ENCODE peak calls at places on chromosomes 11 and 22, in six cellular contexts. N is type B pancreatic cell; C is AG09319; X is choroid plexus epithelial cell; M is CD8-positive, alpha-beta T cell; S is cardiac fibroblast. A is an unnamed sample.
A peak's percentile ranks its signal among the peaks of the same experiment; 100 is the strongest.

GRCh38 chr22:23225724-23226496 is 45.6 kb downstream of the BCR start:
- DNase-seq in N (no peak), X (peak; percentile 51), S (peak; percentile 81), M (peak; percentile 46), C (no peak), A (peak; percentile 82)

GRCh38 chr11:95289378-95289777 is 58.4 kb upstream of the SESN3 start:
- DNase-seq in S (no peak), X (no peak), C (no peak), N (no peak), M (no peak), A (peak; percentile 68)

GRCh38 chr11:118883368-118884071 is at the start of gene CXCR5:
- DNase-seq in N (no peak), X (peak; percentile 46), S (no peak), C (no peak), M (no peak), A (no peak)

GRCh38 chr11:29328961-29329441 is 687.8 kb downstream of the KCNA4 start:
- DNase-seq in N (no peak), M (no peak), C (peak; percentile 44), S (peak; percentile 88), X (peak; percentile 90), A (peak; percentile 77)

GRCh38 chr11:74466916-74467885 is at the start of gene KCNE3:
- DNase-seq in M (no peak), S (peak; percentile 8), X (peak; percentile 78), N (no peak), C (no peak), A (no peak)

GRCh38 chr22:22556995-22557925 is 1.8 kb downstream of the PRAME start:
- DNase-seq in N (no peak), M (no peak), X (no peak), C (no peak), S (no peak), A (no peak)

GRCh38 chr22:21055880-21056319 is 10.2 kb downstream of the LRRC74B start:
- DNase-seq in C (no peak), S (no peak), M (no peak), X (no peak), N (no peak), A (no peak)

GRCh38 chr11:6219359-6219758 is 14.0 kb downstream of the C11orf42 start:
- DNase-seq in M (no peak), X (peak; percentile 88), C (peak; percentile 74), N (no peak), S (peak; percentile 92), A (peak; percentile 89)

GRCh38 chr22:43993072-43993760 is 30.9 kb upstream of the PARVB start:
- DNase-seq in M (peak; percentile 36), X (peak; percentile 78), S (peak; percentile 69), C (peak; percentile 12), N (no peak), A (peak; percentile 54)

GRCh38 chr11:74321487-74322188 is 10.2 kb upstream of the P4HA3 start:
- DNase-seq in X (peak; percentile 74), S (peak; percentile 88), C (no peak), N (no peak), M (no peak), A (peak; percentile 77)

GRCh38 chr11:93532285-93532789 is 10.9 kb downstream of the SMCO4 start:
- DNase-seq in C (no peak), X (peak; percentile 50), N (no peak), M (no peak), S (peak; percentile 46), A (no peak)

GRCh38 chr11:3016861-3017260 is 24.7 kb upstream of the NAP1L4 start:
- DNase-seq in S (no peak), M (no peak), X (no peak), C (no peak), N (no peak), A (no peak)

GRCh38 chr22:39170825-39171622 is 18.5 kb upstream of the CBX7 start:
- DNase-seq in M (peak; percentile 80), X (peak; percentile 77), S (peak; percentile 80), C (no peak), N (peak; percentile 91), A (peak; percentile 77)

GRCh38 chr11:86795962-86796361 is 4.4 kb upstream of the PRSS23 start:
- DNase-seq in M (no peak), X (peak; percentile 37), N (no peak), C (no peak), S (peak; percentile 86), A (no peak)

GRCh38 chr11:945986-946385 is 20.3 kb downstream of the AP2A2 start:
- DNase-seq in C (no peak), S (no peak), M (no peak), X (peak; percentile 59), N (no peak), A (no peak)

GRCh38 chr22:24165673-24166072 is 15.6 kb upstream of the SUSD2 start:
- DNase-seq in X (no peak), S (peak; percentile 39), M (no peak), N (no peak), C (no peak), A (peak; percentile 32)

GRCh38 chr11:63939351-63939920 is 634 bp downstream of the NAA40 start:
- DNase-seq in C (no peak), X (peak; percentile 53), S (peak; percentile 24), M (no peak), N (no peak), A (peak; percentile 37)

GRCh38 chr11:70552167-70552435 is 153.8 kb downstream of the CTTN start:
- DNase-seq in X (no peak), C (no peak), M (no peak), N (no peak), S (no peak), A (no peak)

GRCh38 chr22:37416806-37417205 is 10.5 kb downstream of the ELFN2 start:
- DNase-seq in S (no peak), N (no peak), C (no peak), M (no peak), X (no peak), A (no peak)

GRCh38 chr11:82960000-82960778 is 58.7 kb downstream of the DDIAS start:
- DNase-seq in S (no peak), N (no peak), M (peak; percentile 25), C (no peak), X (no peak), A (no peak)

GRCh38 chr22:17057959-17058814 is 26.6 kb upstream of the IL17RA start:
- DNase-seq in N (no peak), S (peak; percentile 79), C (peak; percentile 59), X (peak; percentile 85), M (peak; percentile 29), A (peak; percentile 71)

GRCh38 chr22:20084547-20085413 is 4.7 kb downstream of the DGCR8 start:
- DNase-seq in N (no peak), S (peak; percentile 5), C (no peak), M (no peak), X (peak; percentile 12), A (no peak)

GRCh38 chr11:47858169-47858543 is 10.0 kb upstream of the NUP160 start:
- DNase-seq in X (no peak), C (peak; percentile 87), N (no peak), S (peak; percentile 64), M (no peak), A (peak; percentile 61)

GRCh38 chr11:118105657-118106305 is 19.0 kb upstream of the SMIM35 start:
- DNase-seq in N (no peak), C (no peak), M (no peak), X (no peak), S (no peak), A (no peak)

GRCh38 chr11:73271936-73272679 is at the start of gene P2RY6:
- DNase-seq in C (no peak), S (peak; percentile 55), N (no peak), X (peak; percentile 37), M (no peak), A (peak; percentile 97)

GRCh38 chr22:17779286-17780115 is 5.2 kb upstream of the BID start:
- DNase-seq in C (no peak), N (no peak), S (no peak), M (no peak), X (no peak), A (no peak)

GRCh38 chr11:46631676-46632075 is 14.3 kb downstream of the ATG13 start:
- DNase-seq in N (no peak), C (no peak), M (no peak), X (no peak), S (no peak), A (no peak)
- TF ChIP-seq CTCF in N (no peak), C (no peak), M (no peak), X (no peak), S (no peak), A (no peak)

GRCh38 chr11:75572744-75573143 is 10.7 kb downstream of the SERPINH1 start:
- DNase-seq in N (no peak), M (no peak), S (no peak), X (no peak), C (no peak), A (no peak)

GRCh38 chr11:75577198-75577597 is 15.1 kb downstream of the SERPINH1 start:
- DNase-seq in S (peak; percentile 48), N (no peak), M (peak; percentile 50), C (no peak), X (peak; percentile 45), A (peak; percentile 68)

GRCh38 chr11:75576445-75577049 is 14.5 kb downstream of the SERPINH1 start:
- DNase-seq in C (no peak), N (no peak), M (no peak), S (peak; percentile 68), X (peak; percentile 78), A (no peak)

GRCh38 chr11:75576017-75576416 is 14.0 kb downstream of the SERPINH1 start:
- DNase-seq in S (no peak), N (no peak), M (no peak), X (no peak), C (no peak), A (no peak)

DNA sequence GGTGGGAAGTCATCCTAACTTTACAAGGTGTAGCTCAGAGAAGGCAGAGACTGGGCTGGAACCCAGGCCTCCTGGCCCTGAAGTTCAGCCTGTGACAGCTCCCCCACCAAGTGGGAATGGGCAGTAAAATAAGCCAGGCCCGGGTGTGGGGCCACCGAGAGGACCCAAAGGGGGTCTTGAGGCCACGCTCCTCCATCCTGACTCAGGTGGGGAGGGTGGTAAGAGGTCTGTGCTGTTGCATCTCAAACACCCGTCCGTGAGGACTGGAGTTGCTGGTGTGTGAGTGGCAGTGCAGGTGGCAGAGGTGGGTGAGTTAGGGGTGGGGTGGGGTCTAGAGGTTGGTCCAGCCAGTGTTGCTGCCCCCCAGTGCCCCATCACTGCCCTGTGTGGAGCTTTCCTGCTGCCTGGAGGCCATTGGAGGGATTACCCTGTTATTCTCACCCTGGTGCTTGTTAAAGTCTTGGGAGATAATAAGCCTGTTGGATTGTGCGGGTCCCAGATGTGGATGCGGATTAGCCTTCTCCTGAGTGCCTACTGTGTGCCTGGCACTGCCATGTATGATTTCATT is 12.7 kb downstream of the SERPINH1 start:
- DNase-seq in C (no peak), M (no peak), S (no peak), X (no peak), N (no peak), A (no peak)
- TF ChIP-seq CTCF in C (peak; percentile 44), M (no peak), S (peak; percentile 47), X (peak; percentile 55), N (peak; percentile 34), A (peak; percentile 24)

DNA sequence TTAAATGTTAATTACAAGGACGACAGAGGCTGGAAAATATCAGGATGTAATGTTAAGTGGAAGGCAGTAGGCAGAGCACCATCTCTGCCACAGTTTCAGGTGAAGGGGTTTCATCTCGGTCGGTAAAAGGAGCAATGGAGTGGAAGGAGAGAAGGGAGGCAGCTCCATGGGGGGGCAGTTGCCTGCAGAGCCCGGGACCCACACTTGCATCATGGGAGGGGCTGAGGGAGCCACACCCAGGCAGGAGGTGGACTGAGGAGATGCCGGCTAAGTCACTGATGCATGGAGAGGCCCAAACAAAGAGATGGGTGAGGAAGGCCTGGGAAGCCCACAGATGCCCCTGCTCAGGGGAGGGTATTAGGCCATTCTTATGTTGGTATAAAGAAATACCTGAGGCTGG is 1470.9 kb downstream of the BRD1 start:
- DNase-seq in N (no peak), S (no peak), C (no peak), M (no peak), X (no peak), A (no peak)
- TF ChIP-seq CTCF in N (no peak), S (no peak), C (no peak), M (no peak), X (no peak), A (no peak)

GRCh38 chr11:107860688-107861087 is 2.1 kb upstream of the SLC35F2 start:
- DNase-seq in C (no peak), N (no peak), S (no peak), M (no peak), X (no peak), A (no peak)
- TF ChIP-seq CTCF in C (no peak), N (peak; percentile 39), S (no peak), M (no peak), X (peak; percentile 2), A (no peak)

A was measured in PC-3.